ENCODE peak calls at places on chromosomes 2 and 18, in four cellular contexts. L is A549, Z is hepatocyte, P is breast epithelium. V is an unnamed sample.
A peak's percentile ranks its signal among the peaks of the same experiment; 100 is the strongest.

GRCh38 chr2:67898605-67899004 is 164.2 kb downstream of the C1D start:
- DNase-seq in L (no peak), Z (no peak), P (no peak), V (no peak)

GRCh38 chr2:184367211-184367610 is 231.1 kb upstream of the ZNF804A start:
- DNase-seq in L (no peak), Z (no peak), P (no peak), V (no peak)

GRCh38 chr2:127567351-127567854 is 31.9 kb downstream of the MYO7B start:
- DNase-seq in L (no peak), Z (no peak), P (no peak), V (no peak)

GRCh38 chr2:160486341-160486740 is 7.3 kb downstream of the RBMS1 start:
- DNase-seq in L (no peak), Z (no peak), P (no peak), V (no peak)

GRCh38 chr2:29053223-29053622 is 21.1 kb downstream of the PCARE start:
- DNase-seq in L (no peak), Z (no peak), P (peak; percentile 7), V (no peak)

GRCh38 chr2:142521492-142521891 is 356.0 kb upstream of the KYNU start:
- DNase-seq in L (no peak), Z (no peak), P (no peak), V (no peak)

GRCh38 chr2:135246856-135247255 is 194.8 kb downstream of the RAB3GAP1 start:
- DNase-seq in L (no peak), Z (no peak), P (no peak), V (no peak)

GRCh38 chr2:68263632-68264031 is 11.3 kb upstream of the PPP3R1 start:
- DNase-seq in L (no peak), Z (no peak), P (no peak), V (no peak)

GRCh38 chr2:39608212-39608575 is 57.5 kb upstream of the TMEM178A start:
- DNase-seq in L (no peak), Z (no peak), P (no peak), V (no peak)

GRCh38 chr2:129801575-129801974 is 177.9 kb upstream of the RAB6C start:
- DNase-seq in L (peak; percentile 11), Z (no peak), P (no peak), V (no peak)

GRCh38 chr2:222074674-222075073 is 224.1 kb downstream of the PAX3 start:
- DNase-seq in L (no peak), Z (no peak), P (no peak), V (no peak)

GRCh38 chr18:37481058-37481457 is 84.5 kb downstream of the CELF4 start:
- DNase-seq in L (no peak), Z (peak; percentile 21), P (no peak), V (no peak)

GRCh38 chr2:8522682-8523081 is 159.2 kb upstream of the ID2 start:
- DNase-seq in L (no peak), Z (no peak), P (no peak), V (no peak)

GRCh38 chr18:23929362-23929940 is 85.1 kb upstream of the TTC39C start:
- DNase-seq in L (no peak), Z (no peak), P (no peak), V (no peak)

GRCh38 chr2:152402780-152403388 is 67.9 kb downstream of the FMNL2 start:
- DNase-seq in L (no peak), Z (no peak), P (no peak), V (no peak)

GRCh38 chr2:170235860-170236638 is 58.1 kb downstream of the MYO3B start:
- DNase-seq in L (peak; percentile 61), Z (peak; percentile 76), P (no peak), V (peak; percentile 66)

GRCh38 chr2:17058772-17059402 is 393.3 kb upstream of the CYRIA start:
- DNase-seq in L (no peak), Z (no peak), P (no peak), V (no peak)